ENCODE peak calls at places on chromosomes 12 and 14, in six cellular contexts. One of them, this sample, is unnamed.

GRCh38 chr14:26601856-26602255 is 4.0 kb upstream of the NOVA1 start:
- DNase-seq in endothelial cell: no peak
- DNase-seq in GM12865: no peak
- DNase-seq in left cardiac atrium: no peak
- DNase-seq in fibroblast of the conjunctiva: no peak
- DNase-seq in AG04450: no peak
- DNase-seq in this sample: no peak

GRCh38 chr14:79581912-79582576 is 629.3 kb downstream of the DIO2 start:
- DNase-seq in endothelial cell: no peak
- DNase-seq in GM12865: no peak
- DNase-seq in left cardiac atrium: no peak
- DNase-seq in fibroblast of the conjunctiva: no peak
- DNase-seq in AG04450: no peak
- DNase-seq in this sample: no peak

GRCh38 chr14:105180598-105181528 is at the start of gene NUDT14:
- DNase-seq in endothelial cell: peak; percentile 78
- DNase-seq in GM12865: peak; percentile 79
- DNase-seq in left cardiac atrium: peak; percentile 75
- DNase-seq in fibroblast of the conjunctiva: no peak
- DNase-seq in AG04450: no peak
- DNase-seq in this sample: no peak

GRCh38 chr14:104136472-104137296 is 1.7 kb upstream of the KIF26A start:
- DNase-seq in endothelial cell: no peak
- DNase-seq in GM12865: no peak
- DNase-seq in left cardiac atrium: peak; percentile 45
- DNase-seq in fibroblast of the conjunctiva: no peak
- DNase-seq in AG04450: no peak
- DNase-seq in this sample: no peak

GRCh38 chr12:113463746-113464743 is 7.6 kb downstream of the LHX5 start:
- DNase-seq in endothelial cell: no peak
- DNase-seq in GM12865: no peak
- DNase-seq in left cardiac atrium: no peak
- DNase-seq in fibroblast of the conjunctiva: no peak
- DNase-seq in AG04450: no peak
- DNase-seq in this sample: no peak

GRCh38 chr14:95935228-95935822 is 58.7 kb downstream of the TUNAR start:
- DNase-seq in endothelial cell: peak; percentile 57
- DNase-seq in GM12865: peak; percentile 23
- DNase-seq in left cardiac atrium: no peak
- DNase-seq in fibroblast of the conjunctiva: no peak
- DNase-seq in AG04450: no peak
- DNase-seq in this sample: no peak

GRCh38 chr12:52433501-52434095 is 573 bp downstream of the KRT75 start:
- DNase-seq in endothelial cell: no peak
- DNase-seq in GM12865: no peak
- DNase-seq in left cardiac atrium: no peak
- DNase-seq in fibroblast of the conjunctiva: no peak
- DNase-seq in AG04450: no peak
- DNase-seq in this sample: no peak

GRCh38 chr14:89720076-89720687 is 234.3 kb downstream of the EFCAB11 start:
- DNase-seq in endothelial cell: no peak
- DNase-seq in GM12865: peak; percentile 11
- DNase-seq in left cardiac atrium: no peak
- DNase-seq in fibroblast of the conjunctiva: no peak
- DNase-seq in AG04450: no peak
- DNase-seq in this sample: no peak